ENCODE peak calls at places on chromosomes 16 and 17, in six cellular contexts. X is activated T-helper 1 cell treated with anti-CD3 and anti-CD28 coated beads, Interleukin-2, amount 50 U/mL, for 16 hours; I is Calu3; O is T-helper 17 cell; E is NCI-H510A; Z is activated gamma-delta T cell treated with Interleukin-2 at 50 U/mL for 16 hours. M is an unnamed sample.

GRCh38 chr17:44414394-44415155 is 25.1 kb upstream of the ITGA2B start:
- DNase-seq in X (no peak), I (no peak), O (no peak), E (no peak), Z (no peak), M (no peak)

GRCh38 chr17:49371178-49371834 is 9.3 kb upstream of the ZNF652 start:
- DNase-seq in X (no peak), I (no peak), O (no peak), E (no peak), Z (no peak), M (no peak)

GRCh38 chr17:83081561-83082201 is 2.3 kb downstream of the METRNL start:
- DNase-seq in X (no peak), I (no peak), O (no peak), E (no peak), Z (peak; percentile 37), M (no peak)

GRCh38 chr17:46878055-46878454 is 26.7 kb downstream of the WNT9B start:
- DNase-seq in X (no peak), I (no peak), O (no peak), E (no peak), Z (no peak), M (no peak)

GRCh38 chr16:89909777-89910716 is 8.6 kb upstream of the MC1R start:
- DNase-seq in X (peak; percentile 52), I (peak; percentile 78), O (peak; percentile 58), E (no peak), Z (peak; percentile 63), M (peak; percentile 48)

GRCh38 chr17:77385750-77386501 is 245.2 kb downstream of the SEC14L1 start:
- DNase-seq in X (no peak), I (no peak), O (no peak), E (no peak), Z (no peak), M (no peak)

GRCh38 chr17:77892469-77893143 is 65.9 kb upstream of the TNRC6C start:
- DNase-seq in X (no peak), I (peak; percentile 21), O (no peak), E (no peak), Z (no peak), M (peak; percentile 34)

GRCh38 chr17:74089869-74090464 is 113.5 kb upstream of the RPL38 start:
- DNase-seq in X (no peak), I (peak; percentile 87), O (no peak), E (peak; percentile 19), Z (peak; percentile 23), M (peak; percentile 41)

GRCh38 chr17:4987767-4988083 is 250 bp upstream of the CAMTA2 start:
- DNase-seq in X (no peak), I (no peak), O (no peak), E (no peak), Z (no peak), M (no peak)

GRCh38 chr17:4476512-4477070 is 22.1 kb upstream of the SPNS2 start:
- DNase-seq in X (no peak), I (peak; percentile 85), O (no peak), E (peak; percentile 71), Z (no peak), M (no peak)

GRCh38 chr17:4635823-4636375 is 5.6 kb downstream of the ALOX15 start:
- DNase-seq in X (no peak), I (no peak), O (no peak), E (no peak), Z (no peak), M (no peak)

GRCh38 chr16:13419589-13419988 is 500.4 kb upstream of the ERCC4 start:
- DNase-seq in X (no peak), I (no peak), O (no peak), E (no peak), Z (no peak), M (no peak)

GRCh38 chr17:81831957-81832607 is 1.0 kb downstream of the MCRIP1 start:
- DNase-seq in X (peak; percentile 30), I (no peak), O (peak; percentile 30), E (no peak), Z (peak; percentile 33), M (no peak)

GRCh38 chr16:21689107-21689506 is 25.3 kb downstream of the OTOA start:
- DNase-seq in X (no peak), I (no peak), O (no peak), E (no peak), Z (no peak), M (no peak)

GRCh38 chr17:18946536-18946935 is 5.4 kb upstream of the SLC5A10 start:
- DNase-seq in X (no peak), I (no peak), O (no peak), E (no peak), Z (no peak), M (no peak)

GRCh38 chr17:74780443-74781238 is 4.5 kb upstream of the NAT9 start:
- DNase-seq in X (no peak), I (peak; percentile 45), O (no peak), E (no peak), Z (no peak), M (no peak)

GRCh38 chr17:63526861-63527260 is 3.7 kb downstream of the KCNH6 start:
- DNase-seq in X (no peak), I (no peak), O (no peak), E (no peak), Z (no peak), M (no peak)

GRCh38 chr17:10729334-10730193 is at the start of gene TMEM220:
- DNase-seq in X (peak; percentile 3), I (no peak), O (no peak), E (peak; percentile 13), Z (peak; percentile 24), M (peak; percentile 43)

GRCh38 chr17:16900288-16900882 is 71.5 kb downstream of the TNFRSF13B start:
- DNase-seq in X (no peak), I (no peak), O (no peak), E (no peak), Z (no peak), M (no peak)

GRCh38 chr17:76550712-76551615 is 11.1 kb downstream of the PRCD start:
- DNase-seq in X (no peak), I (no peak), O (no peak), E (no peak), Z (no peak), M (no peak)

GRCh38 chr16:69260019-69260418 is 51.1 kb upstream of the VPS4A start:
- DNase-seq in X (no peak), I (no peak), O (no peak), E (no peak), Z (no peak), M (no peak)

GRCh38 chr17:77496831-77497577 is 356.2 kb downstream of the SEC14L1 start:
- DNase-seq in X (no peak), I (no peak), O (no peak), E (no peak), Z (no peak), M (no peak)

GRCh38 chr16:27149986-27150385 is 53.3 kb upstream of the KDM8 start:
- DNase-seq in X (no peak), I (no peak), O (no peak), E (no peak), Z (no peak), M (no peak)

GRCh38 chr16:76428858-76429257 is 151.7 kb downstream of the CNTNAP4 start:
- DNase-seq in X (no peak), I (peak; percentile 44), O (no peak), E (no peak), Z (no peak), M (no peak)

GRCh38 chr16:89863741-89864391 is 9.5 kb upstream of the TCF25 start:
- DNase-seq in X (peak; percentile 30), I (no peak), O (no peak), E (no peak), Z (peak; percentile 42), M (no peak)

GRCh38 chr16:1533443-1533951 is at the start of gene TMEM204:
- DNase-seq in X (no peak), I (no peak), O (no peak), E (no peak), Z (peak; percentile 48), M (no peak)

GRCh38 chr16:73427177-73427576 is 379.2 kb upstream of the ZFHX3 start:
- DNase-seq in X (no peak), I (no peak), O (no peak), E (no peak), Z (no peak), M (no peak)

GRCh38 chr17:38588775-38589174 is 17.0 kb downstream of the SRCIN1 start:
- DNase-seq in X (no peak), I (no peak), O (no peak), E (no peak), Z (no peak), M (no peak)

GRCh38 chr16:73315645-73316044 is 267.7 kb upstream of the ZFHX3 start:
- DNase-seq in X (no peak), I (no peak), O (no peak), E (no peak), Z (no peak), M (no peak)

GRCh38 chr17:50808413-50808812 is 27.0 kb upstream of the WFIKKN2 start:
- DNase-seq in X (no peak), I (no peak), O (no peak), E (no peak), Z (no peak), M (no peak)

M was measured in progenitor cell of endocrine pancreas.